ENCODE peak calls at places on chromosomes 7 and 10, in nine cellular contexts. J is CD8-positive, alpha-beta memory T cell; M is iris pigment epithelial cell; V is body of pancreas; D is ACHN; H is GM23248; R is naive thymus-derived CD8-positive, alpha-beta T cell; L is stimulated activated CD4-positive, alpha-beta T cell treated with anti-CD3 and anti-CD28 coated beads, Interleukin-4, amount 100 ng/mL, for 4 hours; C is caudate nucleus. E is an unnamed sample.

GRCh38 chr7:36602975-36603887 is 121.1 kb downstream of the AOAH start:
- DNase-seq in J (no peak), M (no peak), V (no peak), D (no peak), H (no peak), R (no peak), L (no peak), C (no peak), E (no peak)

GRCh38 chr7:15889501-15889900 is 203.0 kb upstream of the MEOX2 start:
- DNase-seq in J (no peak), M (peak; percentile 8), V (no peak), D (peak; percentile 51), H (peak; percentile 15), R (no peak), L (no peak), C (no peak), E (peak; percentile 14)

GRCh38 chr10:119132521-119133345 is 28.8 kb downstream of the DENND10 start:
- DNase-seq in J (no peak), M (no peak), V (no peak), D (no peak), H (no peak), R (no peak), L (no peak), C (peak; percentile 15), E (no peak)

GRCh38 chr7:4134631-4135030 is 547.5 kb upstream of the FOXK1 start:
- DNase-seq in J (no peak), M (no peak), V (peak; percentile 81), D (no peak), H (no peak), R (no peak), L (no peak), C (no peak), E (no peak)

GRCh38 chr7:113402005-113402404 is 283.7 kb upstream of the SMIM30 start:
- DNase-seq in J (no peak), M (no peak), V (no peak), D (no peak), H (no peak), R (no peak), L (no peak), C (no peak), E (no peak)

GRCh38 chr7:31192996-31193395 is 140.9 kb downstream of the ADCYAP1R1 start:
- DNase-seq in J (no peak), M (peak; percentile 28), V (peak; percentile 56), D (peak; percentile 70), H (peak; percentile 71), R (no peak), L (no peak), C (peak; percentile 38), E (peak; percentile 61)

GRCh38 chr7:2621948-2622640 is 9.7 kb upstream of the TTYH3 start:
- DNase-seq in J (no peak), M (no peak), V (no peak), D (no peak), H (no peak), R (no peak), L (no peak), C (no peak), E (no peak)

GRCh38 chr7:123218866-123219265 is 19.1 kb upstream of the SLC13A1 start:
- DNase-seq in J (no peak), M (no peak), V (no peak), D (no peak), H (no peak), R (no peak), L (no peak), C (no peak), E (no peak)

GRCh38 chr10:101712997-101713396 is 18.0 kb upstream of the FBXW4 start:
- DNase-seq in J (no peak), M (no peak), V (no peak), D (no peak), H (no peak), R (no peak), L (no peak), C (no peak), E (no peak)

GRCh38 chr10:73586583-73586984 is 4.6 kb downstream of the USP54 start:
- DNase-seq in J (no peak), M (peak; percentile 91), V (peak; percentile 62), D (no peak), H (peak; percentile 82), R (no peak), L (no peak), C (no peak), E (peak; percentile 61)

GRCh38 chr10:79170226-79170752 is 101.5 kb downstream of the ZMIZ1 start:
- DNase-seq in J (no peak), M (no peak), V (no peak), D (no peak), H (no peak), R (no peak), L (no peak), C (no peak), E (no peak)

GRCh38 chr7:28002638-28003037 is 178.0 kb downstream of the JAZF1 start:
- DNase-seq in J (no peak), M (peak; percentile 48), V (no peak), D (peak; percentile 48), H (peak; percentile 25), R (no peak), L (no peak), C (no peak), E (peak; percentile 28)

GRCh38 chr7:79820387-79820786 is 314.2 kb upstream of the GNAI1 start:
- DNase-seq in J (no peak), M (peak; percentile 90), V (peak; percentile 20), D (no peak), H (peak; percentile 68), R (no peak), L (no peak), C (no peak), E (no peak)

GRCh38 chr7:138258194-138258554 is 181.9 kb downstream of the AKR1D1 start:
- DNase-seq in J (no peak), M (peak; percentile 31), V (no peak), D (no peak), H (no peak), R (no peak), L (no peak), C (no peak), E (no peak)

GRCh38 chr7:100154651-100155491 is 3.7 kb downstream of the TRAPPC14 start:
- DNase-seq in J (no peak), M (no peak), V (no peak), D (no peak), H (no peak), R (no peak), L (no peak), C (no peak), E (no peak)

GRCh38 chr7:80563561-80564327 is 51.9 kb upstream of the GNAT3 start:
- DNase-seq in J (no peak), M (no peak), V (no peak), D (no peak), H (no peak), R (no peak), L (no peak), C (no peak), E (peak; percentile 34)

GRCh38 chr7:151100921-151101320 is 14.6 kb downstream of the AGAP3 start:
- DNase-seq in J (no peak), M (no peak), V (no peak), D (no peak), H (no peak), R (no peak), L (no peak), C (no peak), E (no peak)

GRCh38 chr10:43227911-43228782 is 38.7 kb downstream of the RASGEF1A start:
- DNase-seq in J (no peak), M (no peak), V (peak; percentile 9), D (no peak), H (no peak), R (peak; percentile 50), L (no peak), C (no peak), E (no peak)

GRCh38 chr7:48144291-48144768 is 26.9 kb upstream of the ABCA13 start:
- DNase-seq in J (no peak), M (no peak), V (peak; percentile 59), D (no peak), H (no peak), R (no peak), L (no peak), C (no peak), E (no peak)

GRCh38 chr10:26488344-26488743 is 50.2 kb downstream of the APBB1IP start:
- DNase-seq in J (no peak), M (no peak), V (no peak), D (peak; percentile 64), H (peak; percentile 83), R (no peak), L (no peak), C (no peak), E (no peak)

GRCh38 chr7:11709240-11709639 is 122.8 kb downstream of the THSD7A start:
- DNase-seq in J (no peak), M (no peak), V (no peak), D (peak; percentile 58), H (peak; percentile 33), R (no peak), L (no peak), C (no peak), E (peak; percentile 51)

GRCh38 chr10:77501152-77501845 is 136.3 kb downstream of the KCNMA1 start:
- DNase-seq in J (no peak), M (peak; percentile 81), V (no peak), D (peak; percentile 81), H (peak; percentile 96), R (no peak), L (no peak), C (peak; percentile 41), E (peak; percentile 77)

GRCh38 chr7:22863156-22863899 is 40.7 kb upstream of the TOMM7 start:
- DNase-seq in J (no peak), M (no peak), V (no peak), D (no peak), H (no peak), R (no peak), L (no peak), C (no peak), E (peak; percentile 84)

GRCh38 chr10:125209591-125210373 is 49.4 kb upstream of the CTBP2 start:
- DNase-seq in J (no peak), M (peak; percentile 12), V (no peak), D (peak; percentile 65), H (no peak), R (no peak), L (no peak), C (peak; percentile 18), E (no peak)

GRCh38 chr10:102675887-102676616 is 31.8 kb downstream of the TRIM8 start:
- DNase-seq in J (no peak), M (peak; percentile 99), V (no peak), D (peak; percentile 91), H (peak; percentile 72), R (no peak), L (no peak), C (no peak), E (peak; percentile 67)

GRCh38 chr7:36986429-36987362 is 262.4 kb upstream of the AOAH start:
- DNase-seq in J (peak; percentile 33), M (peak; percentile 30), V (peak; percentile 71), D (peak; percentile 61), H (peak; percentile 61), R (peak; percentile 75), L (peak; percentile 61), C (peak; percentile 69), E (peak; percentile 48)

GRCh38 chr10:108434818-108435217 is 1270.3 kb upstream of the SORCS1 start:
- DNase-seq in J (no peak), M (no peak), V (no peak), D (no peak), H (peak; percentile 33), R (no peak), L (no peak), C (no peak), E (no peak)

E was measured in epithelial cell of esophagus.